ENCODE peak calls at places on chromosomes 7 and 10, in five cellular contexts. One of them, this sample, is unnamed.

GRCh38 chr10:17326377-17326776 is 98.3 kb downstream of the VIM start:
- DNase-seq in activated T-cell treated with anti-CD3 and anti-CD28 coated beads for 1 hour: no peak
- DNase-seq in NCI-H1092: no peak
- DNase-seq in T-helper 17 cell: no peak
- DNase-seq in T-helper 9 cell: no peak
- DNase-seq in this sample: no peak

GRCh38 chr10:47276576-47277351 is 23.2 kb upstream of the GDF10 start:
- DNase-seq in activated T-cell treated with anti-CD3 and anti-CD28 coated beads for 1 hour: no peak
- DNase-seq in NCI-H1092: no peak
- DNase-seq in T-helper 17 cell: no peak
- DNase-seq in T-helper 9 cell: no peak
- DNase-seq in this sample: peak; percentile 34

GRCh38 chr7:1058821-1059199 is 14.5 kb downstream of the GPR146 start:
- DNase-seq in activated T-cell treated with anti-CD3 and anti-CD28 coated beads for 1 hour: no peak
- DNase-seq in NCI-H1092: no peak
- DNase-seq in T-helper 17 cell: no peak
- DNase-seq in T-helper 9 cell: peak; percentile 17
- DNase-seq in this sample: no peak

GRCh38 chr7:767941-768729 is 41.1 kb upstream of the PRKAR1B start:
- DNase-seq in activated T-cell treated with anti-CD3 and anti-CD28 coated beads for 1 hour: no peak
- DNase-seq in NCI-H1092: peak; percentile 100
- DNase-seq in T-helper 17 cell: no peak
- DNase-seq in T-helper 9 cell: no peak
- DNase-seq in this sample: no peak

GRCh38 chr7:8161398-8161828 is 100.6 kb downstream of the ICA1 start:
- DNase-seq in activated T-cell treated with anti-CD3 and anti-CD28 coated beads for 1 hour: no peak
- DNase-seq in NCI-H1092: no peak
- DNase-seq in T-helper 17 cell: no peak
- DNase-seq in T-helper 9 cell: no peak
- DNase-seq in this sample: no peak

GRCh38 chr7:55912748-55913158 is 25.5 kb downstream of the ZNF713 start:
- DNase-seq in activated T-cell treated with anti-CD3 and anti-CD28 coated beads for 1 hour: no peak
- DNase-seq in NCI-H1092: no peak
- DNase-seq in T-helper 17 cell: no peak
- DNase-seq in T-helper 9 cell: no peak
- DNase-seq in this sample: no peak

GRCh38 chr7:124713086-124713485 is 52.5 kb downstream of the GPR37 start:
- DNase-seq in activated T-cell treated with anti-CD3 and anti-CD28 coated beads for 1 hour: no peak
- DNase-seq in NCI-H1092: no peak
- DNase-seq in T-helper 17 cell: no peak
- DNase-seq in T-helper 9 cell: no peak
- DNase-seq in this sample: no peak

GRCh38 chr7:44985033-44985695 is 6.3 kb upstream of the MYO1G start:
- DNase-seq in activated T-cell treated with anti-CD3 and anti-CD28 coated beads for 1 hour: no peak
- DNase-seq in NCI-H1092: no peak
- DNase-seq in T-helper 17 cell: no peak
- DNase-seq in T-helper 9 cell: no peak
- DNase-seq in this sample: no peak

GRCh38 chr7:84548366-84549085 is 353.9 kb upstream of the SEMA3A start:
- DNase-seq in activated T-cell treated with anti-CD3 and anti-CD28 coated beads for 1 hour: no peak
- DNase-seq in NCI-H1092: no peak
- DNase-seq in T-helper 17 cell: no peak
- DNase-seq in T-helper 9 cell: no peak
- DNase-seq in this sample: no peak

GRCh38 chr10:44468965-44469364 is 84.1 kb upstream of the CXCL12 start:
- DNase-seq in activated T-cell treated with anti-CD3 and anti-CD28 coated beads for 1 hour: no peak
- DNase-seq in NCI-H1092: no peak
- DNase-seq in T-helper 17 cell: no peak
- DNase-seq in T-helper 9 cell: no peak
- DNase-seq in this sample: no peak

GRCh38 chr7:1752771-1753562 is 82.9 kb downstream of the ELFN1 start:
- DNase-seq in activated T-cell treated with anti-CD3 and anti-CD28 coated beads for 1 hour: no peak
- DNase-seq in NCI-H1092: no peak
- DNase-seq in T-helper 17 cell: no peak
- DNase-seq in T-helper 9 cell: no peak
- DNase-seq in this sample: no peak

GRCh38 chr10:103653581-103654020 is 160.1 kb downstream of the NEURL1 start:
- DNase-seq in activated T-cell treated with anti-CD3 and anti-CD28 coated beads for 1 hour: no peak
- DNase-seq in NCI-H1092: peak; percentile 49
- DNase-seq in T-helper 17 cell: no peak
- DNase-seq in T-helper 9 cell: no peak
- DNase-seq in this sample: no peak

GRCh38 chr10:34884272-34884952 is 69.3 kb upstream of the PARD3 start:
- DNase-seq in activated T-cell treated with anti-CD3 and anti-CD28 coated beads for 1 hour: no peak
- DNase-seq in NCI-H1092: no peak
- DNase-seq in T-helper 17 cell: no peak
- DNase-seq in T-helper 9 cell: no peak
- DNase-seq in this sample: no peak

This sample was measured in hepatocyte.